ENCODE peak calls at places on chromosomes 6 and 20, in five cellular contexts. C is cardiac fibroblast, T is astrocyte of the cerebellum, V is GM13977, F is stomach. L is an unnamed sample.

GRCh38 chr6:20686142-20686541 is 151.9 kb downstream of the CDKAL1 start:
- DNase-seq in V (no peak), F (no peak), C (no peak), T (no peak), L (no peak)

GRCh38 chr6:44263357-44264100 is 1.8 kb downstream of the NFKBIE start:
- DNase-seq in V (peak), C (peak), F (no peak), T (no peak), L (peak)

GRCh38 chr6:26158581-26159416 is 71.6 kb downstream of the HFE start:
- DNase-seq in T (no peak), V (peak), F (peak), C (peak), L (no peak)

GRCh38 chr6:96898241-96898851 is 655 bp upstream of the NDUFAF4 start:
- DNase-seq in T (no peak), C (peak), V (peak), F (no peak), L (no peak)

GRCh38 chr6:4402477-4402976 is 267.2 kb upstream of the ECI2 start:
- DNase-seq in V (no peak), C (peak), T (peak), F (no peak), L (no peak)

GRCh38 chr6:162726997-162727346 is 594 bp downstream of the PRKN start:
- DNase-seq in C (peak), F (no peak), V (peak), T (no peak), L (no peak)

GRCh38 chr6:112249489-112249888 is 4.9 kb downstream of the LAMA4 start:
- DNase-seq in F (no peak), T (no peak), V (no peak), C (peak), L (no peak)

GRCh38 chr6:2157441-2158127 is 87.8 kb downstream of the GMDS start:
- DNase-seq in C (peak), V (peak), F (no peak), T (peak), L (peak)

GRCh38 chr6:43228951-43229802 is at the start of gene DNPH1:
- DNase-seq in T (peak), V (peak), C (peak), F (peak), L (peak)

GRCh38 chr6:24909281-24910216 is 26.2 kb downstream of the RIPOR2 start:
- DNase-seq in C (no peak), T (no peak), F (no peak), V (no peak), L (no peak)

GRCh38 chr6:45026003-45026516 is 302.1 kb upstream of the RUNX2 start:
- DNase-seq in F (no peak), T (no peak), C (peak), V (no peak), L (no peak)

GRCh38 chr20:63739129-63740069 is at the start of gene SLC2A4RG:
- DNase-seq in V (peak), T (no peak), F (peak), C (peak), L (peak)

GRCh38 chr6:116392158-116393032 is 21.6 kb downstream of the DSE start:
- DNase-seq in C (peak), F (no peak), T (no peak), V (no peak), L (no peak)

GRCh38 chr6:41517473-41517872 is 28.7 kb upstream of the FOXP4 start:
- DNase-seq in V (no peak), F (no peak), C (no peak), T (no peak), L (no peak)

GRCh38 chr6:13273931-13274706 is 54.2 kb downstream of the TBC1D7 start:
- DNase-seq in C (no peak), F (peak), T (no peak), V (peak), L (peak)

GRCh38 chr20:51628533-51629398 is 86.2 kb upstream of the NFATC2 start:
- DNase-seq in V (no peak), C (peak), F (no peak), T (peak), L (no peak)

GRCh38 chr20:9215539-9215938 is 146.7 kb downstream of the PLCB4 start:
- DNase-seq in C (peak), V (no peak), F (no peak), T (no peak), L (no peak)
- TF ChIP-seq CTCF in C (peak), V (peak), F (no peak), T (peak), L (no peak)

GRCh38 chr6:168057836-168058235 is 21.2 kb downstream of the FRMD1 start:
- DNase-seq in C (no peak), F (no peak), T (no peak), V (no peak), L (no peak)

GRCh38 chr6:168058691-168059551 is 20.1 kb downstream of the FRMD1 start:
- DNase-seq in T (no peak), C (no peak), V (no peak), F (no peak), L (no peak)

GRCh38 chr6:168061269-168062210 is 17.5 kb downstream of the FRMD1 start:
- DNase-seq in F (peak), V (no peak), T (no peak), C (no peak), L (no peak)

GRCh38 chr6:168062346-168063289 is 16.4 kb downstream of the FRMD1 start:
- DNase-seq in F (no peak), T (no peak), C (no peak), V (no peak), L (no peak)

GRCh38 chr6:168060521-168060931 is 18.5 kb downstream of the FRMD1 start:
- DNase-seq in F (peak), C (peak), V (no peak), T (peak), L (no peak)
- TF ChIP-seq CTCF in F (peak), C (peak), V (no peak), T (peak), L (no peak)

GRCh38 chr6:157613011-157613522 is 210.0 kb upstream of the SNX9 start:
- DNase-seq in F (no peak), V (no peak), C (peak), T (peak), L (no peak)

GRCh38 chr6:157615951-157616350 is 207.1 kb upstream of the SNX9 start:
- DNase-seq in C (no peak), F (no peak), V (no peak), T (no peak), L (no peak)

GRCh38 chr6:157611406-157611805 is 211.6 kb upstream of the SNX9 start:
- DNase-seq in V (no peak), F (no peak), C (no peak), T (no peak), L (no peak)

GRCh38 chr6:157615411-157615763 is 207.7 kb upstream of the SNX9 start:
- DNase-seq in V (no peak), F (no peak), T (no peak), C (no peak), L (no peak)

DNA sequence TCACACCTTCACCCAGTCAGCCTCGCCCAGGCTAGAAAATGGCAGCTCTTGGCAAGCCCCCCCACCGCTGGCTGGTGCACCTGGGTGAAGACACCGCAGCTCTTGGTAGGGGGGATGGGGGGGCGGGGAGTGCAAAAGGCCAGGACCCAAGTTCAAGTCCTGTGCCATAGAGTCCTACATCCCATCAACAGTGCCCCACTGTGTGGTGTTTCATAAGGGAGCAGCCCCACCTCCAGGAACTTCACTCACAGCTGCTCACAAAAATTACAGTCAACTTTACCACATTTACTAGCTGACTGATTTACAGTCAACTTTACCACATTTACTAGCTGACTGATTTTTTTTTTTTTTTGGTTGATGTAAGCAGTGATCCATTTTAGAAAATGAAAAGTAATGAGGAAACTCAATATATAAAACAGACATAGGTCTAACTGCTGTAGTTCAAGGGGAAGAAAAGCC is 209.0 kb upstream of the SNX9 start:
- DNase-seq in C (no peak), V (no peak), F (no peak), T (no peak), L (no peak)
- TF ChIP-seq CTCF in C (no peak), V (peak), F (no peak), T (no peak), L (no peak)

GRCh38 chr20:38112249-38112942 is 52.7 kb downstream of the TGM2 start:
- DNase-seq in T (no peak), V (no peak), F (no peak), C (no peak), L (no peak)

GRCh38 chr20:38115205-38115604 is 49.9 kb downstream of the TGM2 start:
- DNase-seq in T (no peak), F (no peak), C (no peak), V (no peak), L (no peak)

GRCh38 chr20:38112943-38113294 is 52.2 kb downstream of the TGM2 start:
- DNase-seq in V (no peak), F (no peak), C (no peak), T (no peak), L (no peak)

GRCh38 chr20:38114353-38114791 is 50.7 kb downstream of the TGM2 start:
- DNase-seq in V (no peak), C (peak), T (no peak), F (no peak), L (no peak)

GRCh38 chr20:38113401-38114325 is 51.4 kb downstream of the TGM2 start:
- DNase-seq in C (no peak), V (no peak), T (no peak), F (no peak), L (no peak)
- TF ChIP-seq CTCF in C (no peak), V (peak), T (peak), F (no peak), L (peak)

GRCh38 chr6:163775313-163775712 is 360.8 kb downstream of the QKI start:
- DNase-seq in C (no peak), F (no peak), V (no peak), T (no peak), L (no peak)
- TF ChIP-seq CTCF in C (no peak), F (no peak), V (no peak), T (no peak), L (no peak)

GRCh38 chr6:129575378-129576118 is 134.4 kb downstream of the ARHGAP18 start:
- DNase-seq in V (no peak), C (peak), T (peak), F (no peak), L (no peak)

GRCh38 chr6:129583864-129584263 is 126.1 kb downstream of the ARHGAP18 start:
- DNase-seq in F (no peak), C (no peak), V (no peak), T (no peak), L (no peak)

GRCh38 chr6:129576456-129576855 is 133.5 kb downstream of the ARHGAP18 start:
- DNase-seq in T (no peak), C (no peak), F (no peak), V (no peak), L (no peak)

GRCh38 chr6:129577691-129578090 is 132.3 kb downstream of the ARHGAP18 start:
- DNase-seq in V (no peak), T (no peak), C (peak), F (no peak), L (no peak)

GRCh38 chr6:129578315-129578714 is 131.7 kb downstream of the ARHGAP18 start:
- DNase-seq in C (no peak), V (no peak), F (no peak), T (no peak), L (no peak)
- TF ChIP-seq CTCF in C (no peak), V (no peak), F (no peak), T (no peak), L (no peak)

GRCh38 chr6:125277838-125278237 is 23.9 kb downstream of the HDDC2 start:
- DNase-seq in F (no peak), V (no peak), T (no peak), C (no peak), L (no peak)
- TF ChIP-seq CTCF in F (no peak), V (no peak), T (no peak), C (no peak), L (no peak)

GRCh38 chr6:151374024-151374423 is 17.3 kb downstream of the ZBTB2 start:
- DNase-seq in F (no peak), C (peak), V (no peak), T (no peak), L (no peak)

GRCh38 chr6:151372164-151372563 is 19.2 kb downstream of the ZBTB2 start:
- DNase-seq in T (no peak), C (no peak), V (no peak), F (no peak), L (no peak)

GRCh38 chr6:151365233-151365632 is 26.1 kb downstream of the ZBTB2 start:
- DNase-seq in F (no peak), T (no peak), C (no peak), V (no peak), L (no peak)

GRCh38 chr6:151375833-151376232 is 15.5 kb downstream of the ZBTB2 start:
- DNase-seq in T (no peak), V (no peak), F (no peak), C (no peak), L (no peak)

DNA sequence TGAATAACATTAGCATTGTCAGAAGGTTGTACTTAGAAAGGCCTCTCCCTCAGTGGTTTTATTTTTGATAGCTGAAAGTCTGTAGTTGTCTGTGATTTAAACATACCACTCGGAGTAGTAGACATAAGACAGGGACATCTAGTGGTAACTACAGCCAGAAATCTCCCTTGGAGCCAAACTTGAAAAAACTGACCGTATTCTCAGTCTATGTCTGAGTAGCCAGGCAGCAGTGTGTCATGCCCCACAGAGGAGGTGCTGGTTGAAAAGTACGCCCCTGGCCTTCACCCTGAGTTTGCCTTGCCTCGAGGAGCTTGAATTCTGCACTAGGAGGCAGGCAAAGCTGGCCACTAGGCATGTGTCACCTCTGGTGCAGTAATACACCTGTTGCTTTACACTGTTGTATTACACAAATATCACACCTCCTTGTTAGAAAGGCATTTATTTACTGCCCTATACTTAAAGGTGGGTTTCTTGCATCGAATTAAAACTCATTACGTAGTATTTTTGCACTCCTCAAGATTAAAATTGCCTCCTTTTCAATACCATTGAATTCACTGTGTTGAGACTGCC is 20.8 kb downstream of the ZBTB2 start:
- DNase-seq in F (no peak), C (peak), V (no peak), T (no peak), L (no peak)
- TF ChIP-seq CTCF in F (no peak), C (peak), V (no peak), T (peak), L (no peak)

GRCh38 chr20:4607287-4607713 is 114.4 kb upstream of the PRND start:
- DNase-seq in F (peak), V (peak), T (peak), C (peak), L (peak)
- TF ChIP-seq CTCF in F (peak), V (peak), T (peak), C (peak), L (peak)

GRCh38 chr20:10316582-10316981 is 98.0 kb downstream of the SNAP25 start:
- DNase-seq in F (no peak), V (no peak), C (peak), T (no peak), L (no peak)
- TF ChIP-seq CTCF in F (no peak), V (peak), C (peak), T (no peak), L (no peak)